ENCODE peak calls at places on chromosomes 5 and 9, in four cellular contexts. C, Y, G and R are unnamed samples.

GRCh38 chr5:89377752-89378455 is 494.9 kb upstream of the MEF2C start:
- DNase-seq in G (no peak), Y (no peak), C (no peak), R (no peak)

GRCh38 chr9:88059469-88059868 is 78.8 kb downstream of the SPATA31C2 start:
- DNase-seq in G (no peak), Y (no peak), C (no peak), R (no peak)

GRCh38 chr9:110116543-110116885 is 91.4 kb downstream of the C9orf152 start:
- DNase-seq in Y (no peak), C (no peak), G (peak; percentile 99), R (no peak)

GRCh38 chr9:111668026-111668573 is 6.7 kb downstream of the GNG10 start:
- DNase-seq in Y (no peak), G (no peak), C (no peak), R (no peak)

GRCh38 chr9:123003467-123003866 is 30.0 kb upstream of the GPR21 start:
- DNase-seq in Y (no peak), C (no peak), G (peak; percentile 61), R (no peak)

GRCh38 chr5:180130876-180131740 is 59.5 kb upstream of the RNF130 start:
- DNase-seq in G (no peak), Y (no peak), C (no peak), R (no peak)

GRCh38 chr9:28456886-28457285 is 883.6 kb upstream of the C9orf72 start:
- DNase-seq in Y (no peak), G (no peak), C (no peak), R (no peak)

GRCh38 chr5:67343835-67344234 is 147.2 kb upstream of the CD180 start:
- DNase-seq in G (no peak), C (no peak), Y (no peak), R (no peak)

GRCh38 chr9:4196376-4196775 is 103.5 kb downstream of the GLIS3 start:
- DNase-seq in C (no peak), G (peak; percentile 28), Y (no peak), R (no peak)

GRCh38 chr5:27511061-27511460 is 472.7 kb upstream of the CDH9 start:
- DNase-seq in Y (no peak), G (no peak), C (no peak), R (no peak)

GRCh38 chr9:112170235-112170634 is 4.9 kb downstream of the SUSD1 start:
- DNase-seq in C (no peak), Y (peak; percentile 62), G (no peak), R (no peak)

GRCh38 chr5:34914671-34915138 is 599 bp downstream of the RAD1 start:
- DNase-seq in Y (no peak), G (peak; percentile 29), C (peak; percentile 42), R (peak; percentile 54)

GRCh38 chr5:174426851-174427250 is 297.5 kb upstream of the MSX2 start:
- DNase-seq in G (no peak), C (no peak), Y (no peak), R (no peak)

DNA sequence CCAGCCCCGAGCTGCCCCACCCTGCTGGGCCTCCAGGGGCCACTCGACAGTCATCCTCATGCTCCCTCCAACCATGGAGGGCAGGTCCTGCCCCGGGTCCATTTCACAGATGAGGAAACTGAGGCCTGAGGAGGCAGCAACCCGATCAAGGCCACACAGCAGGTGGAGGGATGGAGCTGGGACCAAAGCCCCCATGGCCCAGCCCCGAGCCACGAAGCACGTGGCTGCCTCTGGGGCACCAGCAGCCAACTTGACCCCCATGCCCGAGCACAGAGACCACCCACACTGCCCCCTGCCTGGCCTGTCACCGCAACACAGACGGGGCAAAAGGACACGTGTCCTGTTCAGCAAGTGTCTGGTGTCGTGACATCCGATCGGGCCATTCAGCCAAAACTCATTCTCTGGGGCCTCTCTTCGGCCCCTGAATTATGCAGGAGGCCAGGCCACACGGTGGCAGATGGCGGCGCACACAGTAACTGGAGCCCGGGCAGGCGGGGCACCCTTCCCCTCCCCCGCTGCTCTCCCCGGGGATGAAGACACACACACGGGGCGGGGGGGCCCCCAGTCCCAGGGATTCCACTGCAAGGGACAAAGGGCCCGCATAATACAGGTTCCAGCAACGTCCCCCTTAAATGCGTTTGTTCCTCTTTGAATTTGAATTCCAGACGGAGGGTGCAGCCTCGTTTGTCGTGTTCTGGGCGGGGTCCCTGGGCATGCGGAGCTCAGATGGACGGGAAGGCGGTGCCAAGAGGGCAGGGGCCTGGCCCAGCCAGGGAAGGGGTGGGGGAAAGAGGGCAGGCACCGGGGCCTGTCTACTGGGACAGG is 29.4 kb upstream of the TMEM250 start:
- DNase-seq in G (no peak), C (no peak), Y (no peak), R (no peak)
- H2BK15ac ChIP-seq in G (no peak overlapping the region), C (no peak overlapping the region), Y (no peak overlapping the region), R (peak overlapping the region; percentile 94)

DNA sequence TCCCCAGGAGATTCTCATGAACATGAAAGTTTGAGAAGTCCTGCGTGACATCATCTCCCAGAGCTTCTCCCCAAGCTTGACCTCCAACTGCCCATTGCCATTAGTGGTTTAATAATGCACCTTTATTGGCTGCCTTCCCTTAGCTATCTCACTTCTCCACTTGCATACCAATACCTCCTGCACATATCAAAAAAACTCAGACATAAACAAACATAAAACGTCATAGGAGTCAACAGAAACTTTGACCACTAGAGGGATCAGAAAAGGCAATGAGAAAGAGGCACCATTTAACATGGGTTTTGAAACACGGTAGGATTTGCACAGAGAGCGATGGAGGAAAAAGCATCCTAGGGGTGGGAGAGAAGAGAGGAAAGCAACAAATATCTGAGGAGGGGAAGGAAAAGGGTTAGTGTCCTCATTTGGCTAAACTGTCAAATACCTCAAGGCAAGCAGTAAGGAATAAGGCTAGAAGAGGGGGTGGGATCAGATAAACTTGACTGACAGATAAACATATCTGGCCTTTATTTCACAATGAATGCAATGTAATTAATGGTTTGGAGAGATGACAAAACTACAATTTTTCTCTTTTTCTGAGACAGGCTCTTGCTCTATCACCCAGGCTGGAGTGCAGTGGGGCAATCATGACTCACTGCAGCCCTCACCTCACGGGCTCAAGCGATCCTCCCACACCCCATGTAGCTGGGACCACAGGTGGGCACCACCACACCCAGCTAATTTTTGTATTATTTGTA is 27.0 kb downstream of the GNAQ start:
- DNase-seq in G (peak; percentile 30), C (no peak), Y (no peak), R (no peak)
- H3K56ac ChIP-seq in G (no peak overlapping the region), C (no peak overlapping the region), Y (no peak overlapping the region), R (no peak overlapping the region)

GRCh38 chr5:178247481-178248456 is 15.2 kb upstream of the PHYKPL start:
- DNase-seq in Y (no peak), G (no peak), C (no peak), R (no peak)

GRCh38 chr5:178249191-178249989 is 16.8 kb upstream of the PHYKPL start:
- DNase-seq in C (no peak), Y (no peak), G (peak; percentile 48), R (no peak)

GRCh38 chr5:178246736-178247135 is 14.1 kb upstream of the PHYKPL start:
- DNase-seq in G (no peak), C (no peak), Y (no peak), R (no peak)

GRCh38 chr5:178250263-178250662 is 17.7 kb upstream of the PHYKPL start:
- DNase-seq in G (no peak), Y (no peak), C (no peak), R (no peak)

GRCh38 chr5:178248750-178249149 is 16.1 kb upstream of the PHYKPL start:
- DNase-seq in G (no peak), C (no peak), Y (no peak), R (no peak)
- H2BK15ac ChIP-seq in G (no peak overlapping the region), C (no peak overlapping the region), Y (no peak overlapping the region), R (no peak overlapping the region)

GRCh38 chr9:92095236-92095635 is 20.0 kb downstream of the SPTLC1 start:
- DNase-seq in C (no peak), Y (no peak), G (no peak), R (no peak)

GRCh38 chr9:92097997-92098482 is 17.2 kb downstream of the SPTLC1 start:
- DNase-seq in C (peak; percentile 94), G (peak; percentile 30), Y (peak; percentile 83), R (no peak)

GRCh38 chr9:92094655-92095054 is 20.6 kb downstream of the SPTLC1 start:
- DNase-seq in G (peak; percentile 43), Y (peak; percentile 72), C (peak; percentile 42), R (no peak)

GRCh38 chr9:92098638-92099037 is 16.6 kb downstream of the SPTLC1 start:
- DNase-seq in G (no peak), Y (peak; percentile 34), C (no peak), R (no peak)

DNA sequence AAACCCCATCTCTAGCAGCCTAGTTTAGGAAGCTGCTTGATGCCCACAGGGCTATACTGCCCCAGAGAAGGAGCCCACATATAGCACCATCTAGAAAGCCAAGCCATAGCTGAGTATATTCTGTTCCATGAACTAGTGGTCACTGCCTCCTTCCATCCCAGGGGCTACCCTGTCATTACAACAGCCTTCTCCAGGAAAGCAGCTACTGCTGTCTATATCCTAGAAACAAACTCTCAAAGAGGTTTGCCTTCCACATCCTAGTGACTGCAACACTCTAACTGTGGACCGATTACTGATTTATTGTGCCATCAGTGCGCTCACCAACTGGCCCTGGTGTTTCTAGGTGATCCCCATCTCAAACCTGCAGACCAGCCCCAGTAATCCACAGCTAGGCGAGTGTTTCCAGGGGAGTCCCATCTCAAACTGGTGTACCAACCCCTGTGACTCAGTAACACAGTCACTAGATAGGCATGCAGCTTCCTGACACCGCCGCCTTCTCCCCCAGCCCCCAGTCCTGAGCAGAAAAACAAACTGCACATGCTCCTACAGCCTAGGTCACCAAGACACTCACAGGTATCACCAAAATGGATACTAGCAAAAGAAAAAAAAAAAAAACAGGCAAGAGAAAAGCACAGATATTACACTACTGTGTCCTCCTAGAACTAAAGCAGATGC is 14.8 kb downstream of the SPTLC1 start:
- DNase-seq in C (no peak), Y (peak; percentile 88), G (peak; percentile 87), R (peak; percentile 17)
- H3K56ac ChIP-seq in C (no peak overlapping the region), Y (no peak overlapping the region), G (no peak overlapping the region), R (no peak overlapping the region)

DNA sequence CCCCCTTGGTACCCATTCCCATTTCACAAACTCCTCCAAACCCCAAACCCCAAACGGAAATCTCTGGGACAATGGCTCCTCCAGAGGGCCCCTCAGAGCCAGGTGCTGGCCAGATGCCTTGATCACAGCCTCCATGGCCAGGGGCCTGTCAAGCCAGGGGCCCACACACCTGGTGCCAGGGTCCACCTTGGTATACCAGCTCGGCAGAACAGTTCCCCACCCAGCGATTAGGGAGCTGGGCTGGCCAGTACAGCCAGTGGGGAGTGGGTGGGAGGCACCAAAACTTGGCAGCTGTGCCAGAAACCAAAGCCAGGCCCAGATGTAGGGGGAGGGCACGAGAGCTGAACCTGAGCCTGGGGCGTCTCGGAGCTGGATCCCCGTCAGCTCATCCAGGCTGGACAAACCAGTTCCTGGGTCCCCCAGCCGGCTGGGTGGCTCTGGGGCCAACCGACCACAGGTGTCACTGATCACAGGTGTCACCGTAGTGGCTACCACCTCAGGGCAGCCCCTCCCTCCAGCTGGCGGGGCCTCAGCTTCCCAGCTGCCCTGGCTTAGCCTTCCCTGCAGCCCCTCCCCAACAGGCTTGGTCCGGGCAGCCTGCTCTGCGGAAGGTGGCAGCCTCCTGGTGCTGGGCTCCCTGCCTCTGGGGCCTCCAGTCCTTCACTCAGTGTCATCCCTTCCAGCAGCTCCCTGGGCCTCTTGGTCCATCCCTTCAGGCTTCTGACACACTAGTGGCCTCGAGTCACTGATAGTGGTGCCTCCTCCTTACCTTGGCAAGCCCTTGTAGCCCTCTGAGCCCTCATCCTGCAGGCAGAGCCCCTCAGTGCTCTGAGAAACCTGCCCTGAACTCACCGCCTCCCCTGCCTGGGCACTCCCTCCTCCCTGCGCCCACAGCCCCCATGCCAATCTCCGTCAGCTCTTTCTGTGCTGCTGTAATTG is 6.6 kb upstream of the RMND5B start:
- DNase-seq in G (no peak), C (no peak), Y (no peak), R (no peak)
- H2BK15ac ChIP-seq in G (no peak overlapping the region), C (no peak overlapping the region), Y (no peak overlapping the region), R (peak overlapping the region; percentile 98)

GRCh38 chr9:90065001-90065400 is 460.2 kb downstream of the GADD45G start:
- DNase-seq in C (no peak), Y (no peak), G (no peak), R (no peak)
- H3K56ac ChIP-seq in C (no peak overlapping the region), Y (no peak overlapping the region), G (no peak overlapping the region), R (no peak overlapping the region)

GRCh38 chr9:35908484-35909125 is 685 bp upstream of the SPAAR start:
- DNase-seq in C (no peak), G (peak; percentile 66), Y (peak; percentile 51), R (no peak)
- H2BK15ac ChIP-seq in C (no peak overlapping the region), G (peak overlapping the region; percentile 79), Y (no peak overlapping the region), R (peak overlapping the region; percentile 54)